ENCODE peak calls at places on chromosomes 4 and X, in eight cellular contexts. A is tibial artery, K is heart right ventricle, X is breast epithelium, J is left ventricle myocardium inferior, R is cardiac muscle cell, Q is astrocyte, C is fibroblast of lung. P is an unnamed sample. For H3K9me3, the result is how much of the 10 kb centered on the place peaks cover.

GRCh38 chrX:68807818-68808217 is 21.0 kb upstream of the EFNB1 start:
- DNase-seq in A (no peak), K (no peak), X (no peak), J (no peak), R (peak), Q (no peak), C (no peak), P (no peak)

GRCh38 chrX:123153846-123154335 is 30.2 kb upstream of the GRIA3 start:
- DNase-seq in A (no peak), K (no peak), X (no peak), J (no peak), R (no peak), Q (peak), C (peak), P (no peak)

GRCh38 chr4:168488800-168489404 is 8.0 kb upstream of the PALLD start:
- DNase-seq in A (no peak), K (no peak), X (no peak), J (no peak), R (no peak), Q (no peak), C (no peak), P (no peak)

GRCh38 chr4:176611954-176612353 is 180.8 kb downstream of the VEGFC start:
- DNase-seq in A (no peak), K (no peak), X (no peak), J (no peak), R (no peak), Q (no peak), C (peak), P (no peak)

GRCh38 chr4:31148990-31149389 is 428.8 kb downstream of the PCDH7 start:
- DNase-seq in A (no peak), K (no peak), X (no peak), J (no peak), R (no peak), Q (no peak), C (no peak), P (no peak)

GRCh38 chr4:1195894-1196401 is 23.6 kb upstream of the SPON2 start:
- DNase-seq in A (no peak), K (no peak), X (peak), J (no peak), R (no peak), Q (no peak), C (no peak), P (no peak)

GRCh38 chr4:156475322-156475721 is 496.3 kb downstream of the PDGFC start:
- DNase-seq in A (no peak), K (no peak), X (no peak), J (no peak), R (peak), Q (peak), C (peak), P (no peak)

GRCh38 chr4:19983072-19983471 is 268.6 kb upstream of the SLIT2 start:
- DNase-seq in A (no peak), K (no peak), X (no peak), J (no peak), R (peak), Q (peak), C (peak), P (no peak)

GRCh38 chr4:164772076-164772475 is 18.1 kb downstream of the SMIM31 start:
- DNase-seq in A (no peak), K (no peak), X (no peak), J (no peak), R (no peak), Q (no peak), C (no peak), P (no peak)

GRCh38 chr4:128553665-128554515 is 255.6 kb upstream of the JADE1 start:
- DNase-seq in A (no peak), K (no peak), X (no peak), J (no peak), R (no peak), Q (no peak), C (peak), P (no peak)

GRCh38 chr4:173399016-173399415 is at the start of gene SCRG1:
- DNase-seq in A (peak), K (peak), X (peak), J (peak), R (peak), Q (no peak), C (no peak), P (no peak)

GRCh38 chrX:20159811-20160385 is 18.3 kb upstream of the EIF1AX start:
- DNase-seq in A (no peak), K (no peak), X (no peak), J (no peak), R (no peak), Q (no peak), C (no peak), P (no peak)

GRCh38 chrX:111352424-111352823 is 59.6 kb downstream of the DCX start:
- DNase-seq in A (peak), K (peak), X (peak), J (peak), R (peak), Q (peak), C (peak), P (no peak)

GRCh38 chrX:10280061-10280460 is 123.3 kb downstream of the CLCN4 start:
- DNase-seq in A (no peak), K (no peak), X (no peak), J (no peak), R (no peak), Q (no peak), C (no peak), P (no peak)

GRCh38 chr4:153181293-153182080 is 22.8 kb upstream of the TRIM2 start:
- DNase-seq in A (no peak), K (no peak), X (no peak), J (no peak), R (no peak), Q (no peak), C (no peak), P (no peak)

GRCh38 chrX:153372949-153373348 is 28.2 kb downstream of the PNMA6E start:
- DNase-seq in A (no peak), K (no peak), X (no peak), J (no peak), R (no peak), Q (no peak), C (no peak), P (no peak)

GRCh38 chr4:15778742-15779231 is 659 bp downstream of the CD38 start:
- DNase-seq in A (no peak), K (peak), X (no peak), J (peak), R (peak), Q (peak), C (peak), P (peak)

GRCh38 chr4:74682567-74683359 is 111.6 kb downstream of the BTC start:
- DNase-seq in A (no peak), K (no peak), X (no peak), J (no peak), R (peak), Q (peak), C (peak), P (no peak)

GRCh38 chr4:140176735-140177134 is 22.8 kb upstream of the MAML3 start:
- DNase-seq in A (no peak), K (no peak), X (no peak), J (no peak), R (no peak), Q (peak), C (peak), P (no peak)

GRCh38 chrX:132958086-132958703 is at the start of gene HS6ST2:
- DNase-seq in A (no peak), K (no peak), X (no peak), J (no peak), R (no peak), Q (no peak), C (no peak), P (no peak)

GRCh38 chr4:56741595-56741994 is 60.5 kb upstream of the HOPX start:
- DNase-seq in A (no peak), K (no peak), X (no peak), J (no peak), R (no peak), Q (no peak), C (no peak), P (no peak)

GRCh38 chrX:71606536-71607216 is 11.6 kb downstream of the CXCR3 start:
- DNase-seq in A (no peak), K (no peak), X (no peak), J (no peak), R (no peak), Q (no peak), C (no peak), P (peak)

GRCh38 chr4:7978489-7978888 is 38.8 kb upstream of the AFAP1 start:
- DNase-seq in A (no peak), K (no peak), X (peak), J (no peak), R (peak), Q (peak), C (peak), P (no peak)

GRCh38 chr4:81215219-81215892 is at the start of gene PRKG2:
- DNase-seq in A (no peak), K (no peak), X (no peak), J (no peak), R (peak), Q (peak), C (peak), P (no peak)

GRCh38 chrX:15418041-15418706 is 34.0 kb upstream of the VEGFD start:
- DNase-seq in A (no peak), K (no peak), X (no peak), J (no peak), R (no peak), Q (peak), C (peak), P (no peak)

GRCh38 chrX:29318051-29318450 is 730.8 kb downstream of the IL1RAPL1 start:
- DNase-seq in A (no peak), K (no peak), X (no peak), J (no peak), R (peak), Q (peak), C (peak), P (no peak)

GRCh38 chr4:19429684-19430083 is 822.0 kb upstream of the SLIT2 start:
- DNase-seq in A (no peak), K (no peak), X (no peak), J (no peak), R (no peak), Q (no peak), C (no peak), P (no peak)

GRCh38 chrX:154517101-154517781 is 1.2 kb upstream of the FAM3A start:
- DNase-seq in A (no peak), K (no peak), X (no peak), J (no peak), R (no peak), Q (no peak), C (no peak), P (no peak)

GRCh38 chr4:38948551-38948950 is 80.9 kb downstream of the FAM114A1 start:
- DNase-seq in A (peak), K (peak), X (no peak), J (no peak), R (peak), Q (peak), C (peak), P (no peak)

GRCh38 chr4:101556845-101557244 is 209.5 kb upstream of the PPP3CA start:
- DNase-seq in A (no peak), K (no peak), X (no peak), J (no peak), R (no peak), Q (no peak), C (no peak), P (no peak)

DNA sequence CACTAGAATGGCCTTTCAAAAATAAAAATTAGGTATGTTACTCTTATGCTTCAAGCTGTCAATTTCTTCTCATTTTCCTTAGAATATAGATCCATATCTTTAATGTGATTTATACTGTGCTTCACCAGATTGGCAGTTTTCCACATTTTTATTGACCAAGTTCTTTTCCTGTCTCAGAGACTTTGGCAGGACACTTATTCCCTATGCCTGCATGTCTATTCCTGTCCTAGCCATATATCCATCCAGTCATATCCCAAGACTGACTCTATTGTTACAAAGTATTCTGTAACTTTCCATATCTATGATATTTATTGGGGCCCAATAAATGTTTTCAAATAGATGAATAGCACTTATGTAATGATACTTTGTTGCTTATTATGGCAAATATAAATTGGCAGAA is 450.7 kb downstream of the GASK1B start:
- DNase-seq in A (no peak), K (no peak), X (no peak), J (no peak), R (no peak), Q (no peak), C (no peak), P (no peak)
- H3K9me3 ChIP-seq in A (under half), K (under half), X (under half), J (under half), R (under half), Q (under half), C (under half), P (under half)

DNA sequence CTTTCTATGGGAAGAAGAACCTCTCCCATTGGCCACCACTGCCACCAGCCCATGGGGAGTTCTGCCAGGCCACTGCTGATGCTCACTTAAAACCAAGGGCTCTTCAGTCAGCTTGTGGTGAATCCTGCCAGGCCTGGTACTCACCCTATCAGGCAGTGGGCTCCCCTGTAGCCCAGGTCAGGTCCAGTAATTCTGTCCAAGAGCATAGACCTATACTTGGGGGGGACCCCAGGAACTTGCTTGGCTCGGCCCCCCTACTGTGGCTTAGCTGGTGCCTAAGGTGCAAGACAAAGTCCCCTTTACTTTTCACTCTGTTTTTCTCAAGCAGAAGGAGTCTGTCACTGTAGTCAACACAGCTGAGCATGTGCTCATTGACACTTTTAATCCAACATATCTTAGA is 1012.2 kb downstream of the PCDH19 start:
- DNase-seq in A (no peak), K (no peak), X (no peak), J (no peak), R (no peak), Q (no peak), C (no peak), P (no peak)
- H3K9me3 ChIP-seq in A (under half), K (under half), X (under half), J (under half), R (under half), Q (under half), C (under half), P (under half)

GRCh38 chr4:58061967-58062366 is 951.8 kb upstream of the IGFBP7 start:
- DNase-seq in A (no peak), K (no peak), X (no peak), J (no peak), R (no peak), Q (no peak), C (no peak), P (no peak)
- H3K9me3 ChIP-seq in A (under half), K (under half), X (under half), J (under half), R (under half), Q (under half), C (under half), P (under half)

GRCh38 chrX:82556588-82556987 is 951.5 kb upstream of the POU3F4 start:
- DNase-seq in A (no peak), K (no peak), X (no peak), J (no peak), R (no peak), Q (no peak), C (no peak), P (no peak)
- H3K9me3 ChIP-seq in A (under half), K (under half), X (under half), J (under half), R (under half), Q (under half), C (under half), P (under half)

DNA sequence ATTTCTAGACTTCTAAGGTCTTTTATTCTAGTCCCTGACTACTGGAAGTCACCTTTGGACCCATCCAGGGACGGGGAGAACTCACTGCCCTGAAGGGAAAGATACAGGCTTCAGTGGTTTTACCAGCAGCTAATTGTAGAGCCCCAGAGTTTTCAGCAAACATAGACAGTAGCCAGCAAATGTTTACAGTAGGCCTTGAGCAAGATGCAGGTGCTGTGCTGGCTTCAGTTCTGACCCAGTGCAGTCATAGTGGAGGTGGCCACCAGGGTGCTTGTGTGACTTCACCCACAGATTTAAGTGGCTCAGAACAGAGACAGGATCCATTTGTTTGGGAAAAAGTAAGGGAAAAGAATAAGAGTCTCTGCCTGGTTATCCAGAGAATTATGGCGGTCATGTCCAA is 384.4 kb upstream of the AR start:
- DNase-seq in A (no peak), K (no peak), X (no peak), J (no peak), R (no peak), Q (no peak), C (no peak), P (no peak)
- H3K9me3 ChIP-seq in A (under half), K (under half), X (under half), J (under half), R (under half), Q (under half), C (under half), P (under half)

GRCh38 chr4:135485371-135485770 is 1283.8 kb upstream of the PABPC4L start:
- DNase-seq in A (no peak), K (no peak), X (no peak), J (no peak), R (no peak), Q (peak), C (peak), P (no peak)
- H3K9me3 ChIP-seq in A (under half), K (under half), X (under half), J (under half), R (under half), Q (under half), C (under half), P (under half)

GRCh38 chrX:144253356-144253755 is 369.5 kb downstream of the UBE2NL start:
- DNase-seq in A (no peak), K (no peak), X (no peak), J (no peak), R (no peak), Q (no peak), C (no peak), P (no peak)
- H3K9me3 ChIP-seq in A (under half), K (under half), X (under half), J (under half), R (under half), Q (under half), C (under half), P (under half)

GRCh38 chrX:49792376-49792775 is 36.7 kb upstream of the PAGE4 start:
- DNase-seq in A (no peak), K (no peak), X (no peak), J (no peak), R (no peak), Q (no peak), C (no peak), P (no peak)
- H3K9me3 ChIP-seq in A (under half), K (under half), X (under half), J (under half), R (under half), Q (under half), C (under half), P (under half)

P was measured in OCI-LY7.